ENCODE peak calls at places on chromosomes 6 and 20, in seven cellular contexts. N, D, U, V, W, J and Y are unnamed samples.

GRCh38 chr6:106511274-106512047 is 117.8 kb downstream of the RTN4IP1 start:
- DNase-seq in W (peak), D (no peak), N (no peak), J (peak), U (peak), V (no peak), Y (peak)

GRCh38 chr6:129701721-129702455 is 8.1 kb downstream of the ARHGAP18 start:
- DNase-seq in W (peak), J (no peak), D (no peak), U (no peak), N (no peak), V (no peak), Y (no peak)

GRCh38 chr6:39280247-39280731 is 33.9 kb downstream of the KCNK17 start:
- DNase-seq in D (no peak), W (no peak), J (no peak), V (no peak), U (no peak), N (no peak), Y (no peak)

GRCh38 chr20:45087814-45088213 is 13.1 kb downstream of the KCNS1 start:
- DNase-seq in V (no peak), N (no peak), U (no peak), D (no peak), W (peak), J (no peak), Y (no peak)

GRCh38 chr6:35428421-35429149 is 23.6 kb upstream of the FANCE start:
- DNase-seq in W (no peak), V (no peak), U (no peak), D (no peak), N (no peak), J (no peak), Y (no peak)

GRCh38 chr6:121748376-121748775 is 312.9 kb downstream of the GJA1 start:
- DNase-seq in N (no peak), U (no peak), V (no peak), D (no peak), W (peak), J (no peak), Y (no peak)

GRCh38 chr6:11580686-11581085 is 43.1 kb downstream of the TMEM170B start:
- DNase-seq in W (no peak), N (no peak), V (no peak), U (no peak), D (no peak), J (no peak), Y (no peak)

GRCh38 chr6:140445474-140446004 is 1071.1 kb upstream of the CITED2 start:
- DNase-seq in U (no peak), W (peak), N (no peak), J (no peak), D (no peak), V (no peak), Y (no peak)

GRCh38 chr6:139337830-139338229 is 36.6 kb downstream of the CITED2 start:
- DNase-seq in J (no peak), U (no peak), W (no peak), D (no peak), N (no peak), V (no peak), Y (no peak)

GRCh38 chr20:58794510-58795180 is 56.1 kb downstream of the GNAS-AS1 start:
- DNase-seq in J (no peak), N (no peak), D (no peak), V (no peak), U (no peak), W (no peak), Y (no peak)

GRCh38 chr6:84897874-84898635 is 133.7 kb upstream of the TBX18 start:
- DNase-seq in N (no peak), W (peak), V (no peak), D (no peak), J (no peak), U (no peak), Y (no peak)

GRCh38 chr6:105835373-105835772 is 250.8 kb upstream of the PRDM1 start:
- DNase-seq in V (no peak), J (no peak), D (no peak), U (peak), N (no peak), W (peak), Y (no peak)

GRCh38 chr20:52145587-52145986 is 46.0 kb downstream of the ZFP64 start:
- DNase-seq in U (no peak), W (no peak), J (no peak), D (no peak), N (no peak), V (no peak), Y (no peak)

GRCh38 chr6:119156742-119157494 is 78.5 kb upstream of the FAM184A start:
- DNase-seq in J (no peak), D (no peak), V (no peak), W (no peak), N (no peak), U (no peak), Y (no peak)

GRCh38 chr6:108730556-108731228 is 117.5 kb upstream of the ARMC2 start:
- DNase-seq in D (no peak), W (no peak), V (no peak), J (no peak), N (no peak), U (no peak), Y (no peak)

GRCh38 chr20:63628246-63628975 is 1.5 kb upstream of the GMEB2 start:
- DNase-seq in U (peak), J (peak), W (peak), N (no peak), V (no peak), D (peak), Y (no peak)

GRCh38 chr6:127464881-127465459 is 5.8 kb upstream of the KIAA0408 start:
- DNase-seq in W (peak), V (peak), J (peak), U (peak), D (peak), N (no peak), Y (peak)

GRCh38 chr20:53578492-53579222 is 15.0 kb downstream of the ZNF217 start:
- DNase-seq in U (peak), J (peak), V (no peak), N (no peak), D (no peak), W (peak), Y (peak)